ENCODE peak calls at places on chromosomes 12 and 14, in four cellular contexts. A is RWPE1, Q is left ventricle myocardium inferior, K is A673. W is an unnamed sample.

GRCh38 chr12:120159509-120160237 is 34.8 kb downstream of the GCN1 start:
- DNase-seq in A (no peak), Q (no peak), K (no peak), W (no peak)

GRCh38 chr14:47539065-47539464 is 136.3 kb downstream of the MDGA2 start:
- DNase-seq in A (no peak), Q (no peak), K (peak), W (no peak)

GRCh38 chr12:45658066-45658465 is 71.4 kb upstream of the ARID2 start:
- DNase-seq in A (no peak), Q (no peak), K (no peak), W (no peak)

GRCh38 chr12:98085360-98085759 is 430.0 kb upstream of the TMPO start:
- DNase-seq in A (no peak), Q (no peak), K (peak), W (no peak)

GRCh38 chr14:67137744-67138371 is 51.4 kb upstream of the GARIN2 start:
- DNase-seq in A (peak), Q (no peak), K (peak), W (no peak)

GRCh38 chr14:74648643-74649042 is 36.6 kb upstream of the LTBP2 start:
- DNase-seq in A (no peak), Q (no peak), K (peak), W (no peak)

GRCh38 chr14:104499784-104500496 is 79.6 kb upstream of the C14orf180 start:
- DNase-seq in A (no peak), Q (no peak), K (no peak), W (peak)

GRCh38 chr14:21496453-21496852 is 14.7 kb downstream of the METTL3 start:
- DNase-seq in A (no peak), Q (no peak), K (no peak), W (no peak)

GRCh38 chr12:2667716-2668440 is 126.9 kb upstream of the FKBP4 start:
- DNase-seq in A (no peak), Q (no peak), K (no peak), W (no peak)

GRCh38 chr14:85106491-85106890 is 423.5 kb upstream of the FLRT2 start:
- DNase-seq in A (no peak), Q (no peak), K (peak), W (no peak)

GRCh38 chr12:15172423-15172822 is 48.8 kb downstream of the RERG start:
- DNase-seq in A (no peak), Q (no peak), K (no peak), W (no peak)

GRCh38 chr12:124565071-124565491 is 2.3 kb downstream of the NCOR2 start:
- DNase-seq in A (no peak), Q (no peak), K (peak), W (peak)

GRCh38 chr12:81757731-81758325 is 1.3 kb downstream of the PPFIA2 start:
- DNase-seq in A (no peak), Q (no peak), K (no peak), W (no peak)

GRCh38 chr12:22684526-22685118 is 59.7 kb downstream of the ETNK1 start:
- DNase-seq in A (no peak), Q (no peak), K (peak), W (no peak)

GRCh38 chr12:65568517-65568916 is 255.8 kb upstream of the HMGA2 start:
- DNase-seq in A (peak), Q (no peak), K (no peak), W (no peak)

GRCh38 chr12:71478277-71478676 is 38.7 kb downstream of the LGR5 start:
- DNase-seq in A (no peak), Q (no peak), K (no peak), W (no peak)
- TF ChIP-seq CTCF in A (no peak), Q (no peak), K (no peak), W (no peak)

GRCh38 chr14:89955022-89955414 is 488 bp upstream of the EFCAB11 start:
- DNase-seq in A (no peak), Q (no peak), K (no peak), W (no peak)
- H3K27ac ChIP-seq in A (peak), Q (peak), K (peak), W (peak)

DNA sequence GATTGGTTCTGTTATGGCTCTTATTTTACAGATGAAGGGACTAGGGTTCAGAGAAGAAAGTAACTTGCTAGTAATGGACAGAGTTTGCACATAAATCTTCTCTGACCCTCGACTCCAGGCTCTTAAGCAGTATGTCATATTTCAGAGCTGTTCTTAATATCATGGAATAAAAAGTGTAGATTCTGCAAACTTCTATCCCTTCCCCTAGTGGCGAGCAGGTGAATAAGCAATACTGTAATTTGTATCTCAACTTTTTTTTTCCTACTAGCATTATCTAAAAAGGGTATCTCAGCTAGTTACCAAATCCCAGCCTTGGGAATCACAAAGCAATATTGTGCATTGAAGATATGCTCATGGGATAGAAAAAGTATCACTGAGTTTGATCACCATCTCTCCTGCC is 83.2 kb downstream of the ANO4 start:
- DNase-seq in A (no peak), Q (no peak), K (no peak), W (no peak)
- TF ChIP-seq CTCF in A (peak), Q (no peak), K (peak), W (no peak)

GRCh38 chr12:52655251-52655650 is 3.2 kb upstream of the KRT2 start:
- DNase-seq in A (peak), Q (no peak), K (no peak), W (no peak)

GRCh38 chr12:52655720-52656124 is 3.7 kb upstream of the KRT2 start:
- DNase-seq in A (peak), Q (no peak), K (no peak), W (no peak)

GRCh38 chr12:52658196-52658595 is 6.2 kb upstream of the KRT2 start:
- DNase-seq in A (no peak), Q (no peak), K (no peak), W (no peak)

GRCh38 chr12:52657305-52657902 is 5.4 kb upstream of the KRT2 start:
- DNase-seq in A (no peak), Q (no peak), K (no peak), W (no peak)

GRCh38 chr12:52656616-52657015 is 4.6 kb upstream of the KRT2 start:
- DNase-seq in A (no peak), Q (no peak), K (no peak), W (no peak)
- H3K27ac ChIP-seq in A (no peak), Q (no peak), K (no peak), W (no peak)

W was measured in psoas muscle.